ENCODE peak calls at places on chromosomes 11 and 22, in ten cellular contexts. One of them, this sample, is unnamed.

GRCh38 chr11:78187366-78188011 is 937 bp downstream of the KCTD21 start:
- DNase-seq in pancreas: no peak
- DNase-seq in skeletal muscle cell: no peak
- DNase-seq in GM23248: no peak
- DNase-seq in astrocyte of the spinal cord: no peak
- DNase-seq in HL-60: no peak
- DNase-seq in transverse colon: no peak
- DNase-seq in dorsolateral prefrontal cortex: no peak
- DNase-seq in mucosa of descending colon: no peak
- DNase-seq in Caco-2: no peak
- DNase-seq in this sample: peak; percentile 70

GRCh38 chr22:34160117-34160758 is 240.0 kb upstream of the LARGE1 start:
- DNase-seq in pancreas: no peak
- DNase-seq in skeletal muscle cell: no peak
- DNase-seq in GM23248: no peak
- DNase-seq in astrocyte of the spinal cord: no peak
- DNase-seq in HL-60: no peak
- DNase-seq in transverse colon: no peak
- DNase-seq in dorsolateral prefrontal cortex: no peak
- DNase-seq in mucosa of descending colon: no peak
- DNase-seq in Caco-2: no peak
- DNase-seq in this sample: no peak

GRCh38 chr11:74650498-74650897 is 58.1 kb downstream of the POLD3 start:
- DNase-seq in pancreas: no peak
- DNase-seq in skeletal muscle cell: peak; percentile 80
- DNase-seq in GM23248: peak; percentile 15
- DNase-seq in astrocyte of the spinal cord: peak; percentile 33
- DNase-seq in HL-60: no peak
- DNase-seq in transverse colon: no peak
- DNase-seq in dorsolateral prefrontal cortex: no peak
- DNase-seq in mucosa of descending colon: no peak
- DNase-seq in Caco-2: no peak
- DNase-seq in this sample: no peak

GRCh38 chr22:38298312-38299000 is 18.8 kb downstream of the CSNK1E start:
- DNase-seq in pancreas: peak; percentile 71
- DNase-seq in skeletal muscle cell: peak; percentile 95
- DNase-seq in GM23248: peak; percentile 91
- DNase-seq in astrocyte of the spinal cord: peak; percentile 99
- DNase-seq in HL-60: no peak
- DNase-seq in transverse colon: no peak
- DNase-seq in dorsolateral prefrontal cortex: no peak
- DNase-seq in mucosa of descending colon: peak; percentile 51
- DNase-seq in Caco-2: no peak
- DNase-seq in this sample: no peak

GRCh38 chr11:56932572-56933235 is 56.0 kb upstream of the OR5AK2 start:
- DNase-seq in pancreas: no peak
- DNase-seq in skeletal muscle cell: peak; percentile 53
- DNase-seq in GM23248: peak; percentile 89
- DNase-seq in astrocyte of the spinal cord: peak; percentile 37
- DNase-seq in HL-60: no peak
- DNase-seq in transverse colon: no peak
- DNase-seq in dorsolateral prefrontal cortex: no peak
- DNase-seq in mucosa of descending colon: no peak
- DNase-seq in Caco-2: no peak
- DNase-seq in this sample: no peak

GRCh38 chr22:42262964-42263363 is 7.5 kb downstream of the TCF20 start:
- DNase-seq in pancreas: no peak
- DNase-seq in skeletal muscle cell: no peak
- DNase-seq in GM23248: no peak
- DNase-seq in astrocyte of the spinal cord: no peak
- DNase-seq in HL-60: no peak
- DNase-seq in transverse colon: no peak
- DNase-seq in dorsolateral prefrontal cortex: no peak
- DNase-seq in mucosa of descending colon: no peak
- DNase-seq in Caco-2: no peak
- DNase-seq in this sample: no peak

GRCh38 chr11:9047986-9048522 is 43.3 kb downstream of the SCUBE2 start:
- DNase-seq in pancreas: no peak
- DNase-seq in skeletal muscle cell: no peak
- DNase-seq in GM23248: peak; percentile 46
- DNase-seq in astrocyte of the spinal cord: no peak
- DNase-seq in HL-60: no peak
- DNase-seq in transverse colon: no peak
- DNase-seq in dorsolateral prefrontal cortex: no peak
- DNase-seq in mucosa of descending colon: no peak
- DNase-seq in Caco-2: no peak
- DNase-seq in this sample: no peak

GRCh38 chr11:107608809-107609208 is 17.9 kb downstream of the ELMOD1 start:
- DNase-seq in pancreas: no peak
- DNase-seq in skeletal muscle cell: no peak
- DNase-seq in GM23248: no peak
- DNase-seq in astrocyte of the spinal cord: no peak
- DNase-seq in HL-60: no peak
- DNase-seq in transverse colon: no peak
- DNase-seq in dorsolateral prefrontal cortex: no peak
- DNase-seq in mucosa of descending colon: no peak
- DNase-seq in Caco-2: no peak
- DNase-seq in this sample: no peak

GRCh38 chr11:68996376-68997123 is 15.8 kb upstream of the MRGPRD start:
- DNase-seq in pancreas: no peak
- DNase-seq in skeletal muscle cell: no peak
- DNase-seq in GM23248: no peak
- DNase-seq in astrocyte of the spinal cord: no peak
- DNase-seq in HL-60: no peak
- DNase-seq in transverse colon: no peak
- DNase-seq in dorsolateral prefrontal cortex: no peak
- DNase-seq in mucosa of descending colon: no peak
- DNase-seq in Caco-2: peak; percentile 13
- DNase-seq in this sample: no peak

GRCh38 chr22:20011993-20012740 is 4.5 kb downstream of the ARVCF start:
- DNase-seq in pancreas: no peak
- DNase-seq in skeletal muscle cell: no peak
- DNase-seq in GM23248: no peak
- DNase-seq in astrocyte of the spinal cord: no peak
- DNase-seq in HL-60: no peak
- DNase-seq in transverse colon: no peak
- DNase-seq in dorsolateral prefrontal cortex: no peak
- DNase-seq in mucosa of descending colon: peak; percentile 10
- DNase-seq in Caco-2: no peak
- DNase-seq in this sample: no peak

GRCh38 chr11:17718510-17718962 is 835 bp upstream of the MYOD1 start:
- DNase-seq in pancreas: no peak
- DNase-seq in skeletal muscle cell: no peak
- DNase-seq in GM23248: no peak
- DNase-seq in astrocyte of the spinal cord: no peak
- DNase-seq in HL-60: no peak
- DNase-seq in transverse colon: no peak
- DNase-seq in dorsolateral prefrontal cortex: no peak
- DNase-seq in mucosa of descending colon: no peak
- DNase-seq in Caco-2: no peak
- DNase-seq in this sample: no peak
- H3K4me3 ChIP-seq in pancreas: no peak overlapping the region
- H3K4me3 ChIP-seq in skeletal muscle cell: no peak overlapping the region
- H3K4me3 ChIP-seq in GM23248: no peak overlapping the region
- H3K4me3 ChIP-seq in astrocyte of the spinal cord: no peak overlapping the region
- H3K4me3 ChIP-seq in HL-60: no peak overlapping the region
- H3K4me3 ChIP-seq in transverse colon: no peak overlapping the region
- H3K4me3 ChIP-seq in dorsolateral prefrontal cortex: no peak overlapping the region
- H3K4me3 ChIP-seq in mucosa of descending colon: no peak overlapping the region
- H3K4me3 ChIP-seq in Caco-2: no peak overlapping the region
- H3K4me3 ChIP-seq in this sample: no peak overlapping the region

GRCh38 chr11:43579919-43580276 is 100.6 kb upstream of the HSD17B12 start:
- DNase-seq in pancreas: no peak
- DNase-seq in skeletal muscle cell: no peak
- DNase-seq in GM23248: no peak
- DNase-seq in astrocyte of the spinal cord: no peak
- DNase-seq in HL-60: no peak
- DNase-seq in transverse colon: no peak
- DNase-seq in dorsolateral prefrontal cortex: no peak
- DNase-seq in mucosa of descending colon: no peak
- DNase-seq in Caco-2: no peak
- DNase-seq in this sample: no peak

GRCh38 chr11:43582837-43583462 is 97.6 kb upstream of the HSD17B12 start:
- DNase-seq in pancreas: peak; percentile 58
- DNase-seq in skeletal muscle cell: no peak
- DNase-seq in GM23248: peak; percentile 12
- DNase-seq in astrocyte of the spinal cord: no peak
- DNase-seq in HL-60: no peak
- DNase-seq in transverse colon: no peak
- DNase-seq in dorsolateral prefrontal cortex: no peak
- DNase-seq in mucosa of descending colon: no peak
- DNase-seq in Caco-2: no peak
- DNase-seq in this sample: no peak

GRCh38 chr11:43580735-43581369 is 99.7 kb upstream of the HSD17B12 start:
- DNase-seq in pancreas: peak; percentile 65
- DNase-seq in skeletal muscle cell: no peak
- DNase-seq in GM23248: peak; percentile 81
- DNase-seq in astrocyte of the spinal cord: no peak
- DNase-seq in HL-60: no peak
- DNase-seq in transverse colon: no peak
- DNase-seq in dorsolateral prefrontal cortex: peak; percentile 53
- DNase-seq in mucosa of descending colon: no peak
- DNase-seq in Caco-2: no peak
- DNase-seq in this sample: no peak

GRCh38 chr11:43582024-43582836 is 98.3 kb upstream of the HSD17B12 start:
- DNase-seq in pancreas: peak; percentile 45
- DNase-seq in skeletal muscle cell: no peak
- DNase-seq in GM23248: peak; percentile 15
- DNase-seq in astrocyte of the spinal cord: no peak
- DNase-seq in HL-60: no peak
- DNase-seq in transverse colon: no peak
- DNase-seq in dorsolateral prefrontal cortex: no peak
- DNase-seq in mucosa of descending colon: no peak
- DNase-seq in Caco-2: no peak
- DNase-seq in this sample: no peak

GRCh38 chr11:43581370-43582023 is 99.0 kb upstream of the HSD17B12 start:
- DNase-seq in pancreas: no peak
- DNase-seq in skeletal muscle cell: no peak
- DNase-seq in GM23248: no peak
- DNase-seq in astrocyte of the spinal cord: no peak
- DNase-seq in HL-60: no peak
- DNase-seq in transverse colon: no peak
- DNase-seq in dorsolateral prefrontal cortex: no peak
- DNase-seq in mucosa of descending colon: no peak
- DNase-seq in Caco-2: no peak
- DNase-seq in this sample: no peak
- H3K4me3 ChIP-seq in pancreas: peak overlapping the region; percentile 32
- H3K4me3 ChIP-seq in skeletal muscle cell: peak overlapping the region; percentile 55
- H3K4me3 ChIP-seq in GM23248: peak overlapping the region; percentile 80
- H3K4me3 ChIP-seq in astrocyte of the spinal cord: no peak overlapping the region
- H3K4me3 ChIP-seq in HL-60: peak overlapping the region; percentile 6
- H3K4me3 ChIP-seq in transverse colon: peak overlapping the region; percentile 26
- H3K4me3 ChIP-seq in dorsolateral prefrontal cortex: peak overlapping the region; percentile 26
- H3K4me3 ChIP-seq in mucosa of descending colon: no peak overlapping the region
- H3K4me3 ChIP-seq in Caco-2: no peak overlapping the region
- H3K4me3 ChIP-seq in this sample: no peak overlapping the region

DNA sequence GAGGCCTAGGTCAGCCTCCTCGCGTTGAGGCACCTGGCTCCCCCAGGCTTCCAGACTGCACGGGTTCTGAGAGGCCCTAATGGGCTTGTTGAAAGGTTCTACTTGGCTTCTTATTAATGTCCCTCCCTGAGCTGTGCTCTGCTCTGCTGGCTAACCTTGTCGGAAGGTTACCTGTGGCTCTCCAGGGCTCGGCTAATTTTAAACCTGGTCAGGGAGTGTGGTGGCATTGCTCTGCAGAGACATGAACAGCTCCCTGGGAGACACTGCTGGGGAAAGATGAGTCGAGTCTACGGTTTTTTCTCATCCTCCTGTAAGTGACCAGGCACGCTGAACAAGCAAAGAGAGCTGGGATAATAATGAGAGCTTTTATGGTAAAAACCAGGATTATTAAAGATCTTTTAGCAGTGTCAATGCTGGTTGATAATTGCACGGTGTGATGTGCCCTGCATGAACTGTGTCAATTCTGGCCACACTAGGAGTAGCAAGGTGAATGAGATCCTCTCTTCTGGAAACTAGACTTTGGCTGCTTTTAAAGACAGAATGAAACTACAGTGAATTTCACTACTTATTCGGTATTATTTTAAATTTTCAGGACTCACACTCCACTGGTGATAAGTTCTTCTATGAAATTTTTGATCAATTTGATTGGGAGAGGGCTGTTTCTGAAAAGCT is 70.7 kb downstream of the TEAD1 start:
- DNase-seq in pancreas: no peak
- DNase-seq in skeletal muscle cell: no peak
- DNase-seq in GM23248: no peak
- DNase-seq in astrocyte of the spinal cord: peak; percentile 32
- DNase-seq in HL-60: no peak
- DNase-seq in transverse colon: no peak
- DNase-seq in dorsolateral prefrontal cortex: no peak
- DNase-seq in mucosa of descending colon: no peak
- DNase-seq in Caco-2: no peak
- DNase-seq in this sample: no peak
- H3K4me3 ChIP-seq in pancreas: no peak overlapping the region
- H3K4me3 ChIP-seq in skeletal muscle cell: no peak overlapping the region
- H3K4me3 ChIP-seq in GM23248: no peak overlapping the region
- H3K4me3 ChIP-seq in astrocyte of the spinal cord: no peak overlapping the region
- H3K4me3 ChIP-seq in HL-60: no peak overlapping the region
- H3K4me3 ChIP-seq in transverse colon: no peak overlapping the region
- H3K4me3 ChIP-seq in dorsolateral prefrontal cortex: no peak overlapping the region
- H3K4me3 ChIP-seq in mucosa of descending colon: no peak overlapping the region
- H3K4me3 ChIP-seq in Caco-2: no peak overlapping the region
- H3K4me3 ChIP-seq in this sample: no peak overlapping the region

GRCh38 chr11:18792827-18793226 is 1.2 kb upstream of the PTPN5 start:
- DNase-seq in pancreas: no peak
- DNase-seq in skeletal muscle cell: no peak
- DNase-seq in GM23248: no peak
- DNase-seq in astrocyte of the spinal cord: no peak
- DNase-seq in HL-60: no peak
- DNase-seq in transverse colon: no peak
- DNase-seq in dorsolateral prefrontal cortex: no peak
- DNase-seq in mucosa of descending colon: no peak
- DNase-seq in Caco-2: no peak
- DNase-seq in this sample: no peak

GRCh38 chr11:18792066-18792591 is 531 bp upstream of the PTPN5 start:
- DNase-seq in pancreas: peak; percentile 70
- DNase-seq in skeletal muscle cell: no peak
- DNase-seq in GM23248: no peak
- DNase-seq in astrocyte of the spinal cord: no peak
- DNase-seq in HL-60: no peak
- DNase-seq in transverse colon: no peak
- DNase-seq in dorsolateral prefrontal cortex: no peak
- DNase-seq in mucosa of descending colon: no peak
- DNase-seq in Caco-2: no peak
- DNase-seq in this sample: no peak

GRCh38 chr11:18790820-18791174 is 801 bp downstream of the PTPN5 start:
- DNase-seq in pancreas: no peak
- DNase-seq in skeletal muscle cell: no peak
- DNase-seq in GM23248: no peak
- DNase-seq in astrocyte of the spinal cord: no peak
- DNase-seq in HL-60: no peak
- DNase-seq in transverse colon: no peak
- DNase-seq in dorsolateral prefrontal cortex: no peak
- DNase-seq in mucosa of descending colon: no peak
- DNase-seq in Caco-2: no peak
- DNase-seq in this sample: no peak

GRCh38 chr11:18789942-18790341 is 1.7 kb downstream of the PTPN5 start:
- DNase-seq in pancreas: no peak
- DNase-seq in skeletal muscle cell: no peak
- DNase-seq in GM23248: no peak
- DNase-seq in astrocyte of the spinal cord: no peak
- DNase-seq in HL-60: no peak
- DNase-seq in transverse colon: no peak
- DNase-seq in dorsolateral prefrontal cortex: no peak
- DNase-seq in mucosa of descending colon: no peak
- DNase-seq in Caco-2: no peak
- DNase-seq in this sample: no peak

GRCh38 chr11:18791175-18792065 is at the start of gene PTPN5:
- DNase-seq in pancreas: peak; percentile 64
- DNase-seq in skeletal muscle cell: no peak
- DNase-seq in GM23248: peak; percentile 40
- DNase-seq in astrocyte of the spinal cord: no peak
- DNase-seq in HL-60: no peak
- DNase-seq in transverse colon: no peak
- DNase-seq in dorsolateral prefrontal cortex: peak; percentile 35
- DNase-seq in mucosa of descending colon: no peak
- DNase-seq in Caco-2: no peak
- DNase-seq in this sample: no peak
- H3K4me3 ChIP-seq in pancreas: peak within 1 kb of the TSS; percentile 52
- H3K4me3 ChIP-seq in skeletal muscle cell: peak within 1 kb of the TSS; percentile 33
- H3K4me3 ChIP-seq in GM23248: peak within 1 kb of the TSS; percentile 40
- H3K4me3 ChIP-seq in astrocyte of the spinal cord: no peak within 1 kb of the TSS
- H3K4me3 ChIP-seq in HL-60: no peak within 1 kb of the TSS
- H3K4me3 ChIP-seq in transverse colon: peak within 1 kb of the TSS; percentile 1
- H3K4me3 ChIP-seq in dorsolateral prefrontal cortex: peak within 1 kb of the TSS; percentile 31
- H3K4me3 ChIP-seq in mucosa of descending colon: no peak within 1 kb of the TSS
- H3K4me3 ChIP-seq in Caco-2: no peak within 1 kb of the TSS
- H3K4me3 ChIP-seq in this sample: no peak within 1 kb of the TSS